ENCODE peak calls at places on chromosome 18, in four cellular contexts. One of them, this sample, is unnamed.

GRCh38 chr18:45493830-45494229 is 121.4 kb upstream of the SLC14A2 start:
- DNase-seq in AG09309: no peak
- DNase-seq in NCI-H345: no peak
- DNase-seq in GM12865: no peak
- DNase-seq in this sample: no peak

GRCh38 chr18:417495-417894 is 83.0 kb downstream of the COLEC12 start:
- DNase-seq in AG09309: no peak
- DNase-seq in NCI-H345: no peak
- DNase-seq in GM12865: no peak
- DNase-seq in this sample: no peak

GRCh38 chr18:61308795-61309393 is 24.3 kb upstream of the CDH20 start:
- DNase-seq in AG09309: no peak
- DNase-seq in NCI-H345: peak
- DNase-seq in GM12865: no peak
- DNase-seq in this sample: no peak

GRCh38 chr18:50509012-50509411 is 50.9 kb upstream of the MAPK4 start:
- DNase-seq in NCI-H345: no peak
- DNase-seq in GM12865: no peak
- DNase-seq in AG09309: no peak
- DNase-seq in this sample: no peak

GRCh38 chr18:24609249-24609648 is 148.8 kb downstream of the HRH4 start:
- DNase-seq in AG09309: no peak
- DNase-seq in GM12865: no peak
- DNase-seq in NCI-H345: no peak
- DNase-seq in this sample: no peak

GRCh38 chr18:4797286-4797685 is 342.2 kb upstream of the DLGAP1 start:
- DNase-seq in GM12865: no peak
- DNase-seq in NCI-H345: no peak
- DNase-seq in AG09309: no peak
- DNase-seq in this sample: no peak

GRCh38 chr18:75140296-75140695 is 68.6 kb downstream of the PTGR3 start:
- DNase-seq in GM12865: no peak
- DNase-seq in NCI-H345: no peak
- DNase-seq in AG09309: no peak
- DNase-seq in this sample: no peak

GRCh38 chr18:78814321-78814720 is 165.3 kb upstream of the SALL3 start:
- DNase-seq in AG09309: no peak
- DNase-seq in GM12865: no peak
- DNase-seq in NCI-H345: peak
- DNase-seq in this sample: no peak

GRCh38 chr18:78156466-78156865 is 823.2 kb upstream of the SALL3 start:
- DNase-seq in AG09309: no peak
- DNase-seq in NCI-H345: no peak
- DNase-seq in GM12865: no peak
- DNase-seq in this sample: no peak

GRCh38 chr18:45602926-45603325 is 12.3 kb upstream of the SLC14A2 start:
- DNase-seq in NCI-H345: no peak
- DNase-seq in AG09309: no peak
- DNase-seq in GM12865: no peak
- DNase-seq in this sample: no peak

GRCh38 chr18:25067291-25068050 is 284.5 kb downstream of the ZNF521 start:
- DNase-seq in AG09309: no peak
- DNase-seq in NCI-H345: no peak
- DNase-seq in GM12865: no peak
- DNase-seq in this sample: no peak

GRCh38 chr18:54983041-54983686 is 23.9 kb upstream of the CCDC68 start:
- DNase-seq in AG09309: peak
- DNase-seq in NCI-H345: peak
- DNase-seq in GM12865: peak
- DNase-seq in this sample: peak

GRCh38 chr18:23087352-23087751 is 47.9 kb upstream of the CABLES1 start:
- DNase-seq in AG09309: no peak
- DNase-seq in NCI-H345: no peak
- DNase-seq in GM12865: no peak
- DNase-seq in this sample: no peak

GRCh38 chr18:11700876-11701275 is 11.8 kb downstream of the GNAL start:
- DNase-seq in AG09309: no peak
- DNase-seq in NCI-H345: no peak
- DNase-seq in GM12865: no peak
- DNase-seq in this sample: no peak

GRCh38 chr18:12333650-12334279 is 25.7 kb downstream of the TUBB6 start:
- DNase-seq in GM12865: no peak
- DNase-seq in AG09309: no peak
- DNase-seq in NCI-H345: no peak
- DNase-seq in this sample: no peak

GRCh38 chr18:67367540-67367939 is 149.0 kb downstream of the DSEL start:
- DNase-seq in GM12865: no peak
- DNase-seq in NCI-H345: no peak
- DNase-seq in AG09309: no peak
- DNase-seq in this sample: no peak

GRCh38 chr18:11714244-11714918 is 25.3 kb downstream of the GNAL start:
- DNase-seq in NCI-H345: no peak
- DNase-seq in AG09309: no peak
- DNase-seq in GM12865: no peak
- DNase-seq in this sample: no peak

GRCh38 chr18:76378526-76379215 is 116.4 kb downstream of the ZNF516 start:
- DNase-seq in AG09309: no peak
- DNase-seq in NCI-H345: no peak
- DNase-seq in GM12865: no peak
- DNase-seq in this sample: no peak

GRCh38 chr18:13813271-13813849 is 10.6 kb upstream of the MC5R start:
- DNase-seq in AG09309: no peak
- DNase-seq in NCI-H345: peak
- DNase-seq in GM12865: peak
- DNase-seq in this sample: peak

GRCh38 chr18:79203017-79203605 is 133.9 kb downstream of the ATP9B start:
- DNase-seq in AG09309: no peak
- DNase-seq in GM12865: no peak
- DNase-seq in NCI-H345: no peak
- DNase-seq in this sample: no peak

GRCh38 chr18:80068571-80069272 is 34.5 kb downstream of the RBFA start:
- DNase-seq in AG09309: no peak
- DNase-seq in NCI-H345: no peak
- DNase-seq in GM12865: no peak
- DNase-seq in this sample: no peak

GRCh38 chr18:68843467-68844089 is 45.7 kb downstream of the CCDC102B start:
- DNase-seq in AG09309: no peak
- DNase-seq in NCI-H345: no peak
- DNase-seq in GM12865: no peak
- DNase-seq in this sample: no peak

GRCh38 chr18:45636110-45636509 is 20.8 kb downstream of the SLC14A2 start:
- DNase-seq in NCI-H345: no peak
- DNase-seq in AG09309: no peak
- DNase-seq in GM12865: no peak
- DNase-seq in this sample: no peak

GRCh38 chr18:9974279-9974915 is 60.6 kb downstream of the VAPA start:
- DNase-seq in GM12865: no peak
- DNase-seq in AG09309: peak
- DNase-seq in NCI-H345: no peak
- DNase-seq in this sample: no peak

GRCh38 chr18:75472391-75472790 is 44.9 kb upstream of the SMIM21 start:
- DNase-seq in NCI-H345: no peak
- DNase-seq in GM12865: no peak
- DNase-seq in AG09309: no peak
- DNase-seq in this sample: no peak

GRCh38 chr18:39685303-39685902 is 2119.8 kb upstream of the CELF4 start:
- DNase-seq in GM12865: no peak
- DNase-seq in NCI-H345: no peak
- DNase-seq in AG09309: no peak
- DNase-seq in this sample: no peak

GRCh38 chr18:47163241-47163640 is 12.9 kb downstream of the IER3IP1 start:
- DNase-seq in NCI-H345: no peak
- DNase-seq in GM12865: peak
- DNase-seq in AG09309: no peak
- DNase-seq in this sample: peak

GRCh38 chr18:48690494-48690893 is 151.7 kb downstream of the CTIF start:
- DNase-seq in NCI-H345: no peak
- DNase-seq in AG09309: no peak
- DNase-seq in GM12865: no peak
- DNase-seq in this sample: no peak

GRCh38 chr18:54090856-54091255 is 133.6 kb downstream of the MBD2 start:
- DNase-seq in NCI-H345: no peak
- DNase-seq in AG09309: no peak
- DNase-seq in GM12865: peak
- DNase-seq in this sample: no peak

GRCh38 chr18:51884039-51884438 is 456.0 kb upstream of the DCC start:
- DNase-seq in NCI-H345: no peak
- DNase-seq in AG09309: no peak
- DNase-seq in GM12865: no peak
- DNase-seq in this sample: no peak

GRCh38 chr18:63097198-63097597 is 222.4 kb downstream of the BCL2 start:
- DNase-seq in GM12865: no peak
- DNase-seq in NCI-H345: no peak
- DNase-seq in AG09309: no peak
- DNase-seq in this sample: no peak

GRCh38 chr18:76553715-76554603 is 58.9 kb upstream of the ZNF516 start:
- DNase-seq in GM12865: no peak
- DNase-seq in NCI-H345: no peak
- DNase-seq in AG09309: no peak
- DNase-seq in this sample: no peak

GRCh38 chr18:76450912-76451421 is 44.1 kb downstream of the ZNF516 start:
- DNase-seq in GM12865: peak
- DNase-seq in NCI-H345: no peak
- DNase-seq in AG09309: no peak
- DNase-seq in this sample: no peak

GRCh38 chr18:64083906-64084305 is 65.0 kb downstream of the LINC00305 start:
- DNase-seq in AG09309: no peak
- DNase-seq in NCI-H345: no peak
- DNase-seq in GM12865: no peak
- DNase-seq in this sample: no peak

GRCh38 chr18:62710417-62710816 is 4.9 kb upstream of the PHLPP1 start:
- DNase-seq in NCI-H345: peak
- DNase-seq in GM12865: no peak
- DNase-seq in AG09309: peak
- DNase-seq in this sample: no peak

GRCh38 chr18:26435415-26436095 is 112.8 kb downstream of the KCTD1 start:
- DNase-seq in AG09309: no peak
- DNase-seq in NCI-H345: no peak
- DNase-seq in GM12865: no peak
- DNase-seq in this sample: no peak

GRCh38 chr18:944440-944839 is 39.8 kb downstream of the ADCYAP1 start:
- DNase-seq in AG09309: no peak
- DNase-seq in NCI-H345: no peak
- DNase-seq in GM12865: no peak
- DNase-seq in this sample: peak

This sample was measured in non-pigmented ciliary epithelial cell.